ENCODE peak calls at places on chromosomes 2 and 18, in six cellular contexts. S, W, U, I, P and H are unnamed samples.

GRCh38 chr2:225496548-225496947 is 97.0 kb downstream of the NYAP2 start:
- DNase-seq in S (no peak), W (no peak), U (no peak), I (no peak), P (no peak), H (no peak)

GRCh38 chr2:221166283-221166682 is 405.8 kb downstream of the EPHA4 start:
- DNase-seq in S (no peak), W (no peak), U (no peak), I (no peak), P (no peak), H (no peak)

GRCh38 chr2:22817197-22817596 is 567.8 kb upstream of the KLHL29 start:
- DNase-seq in S (peak; percentile 54), W (no peak), U (no peak), I (no peak), P (no peak), H (no peak)

GRCh38 chr2:158828378-158829136 is 33.4 kb downstream of the DAPL1 start:
- DNase-seq in S (peak; percentile 37), W (no peak), U (no peak), I (no peak), P (peak; percentile 77), H (no peak)

GRCh38 chr2:66574701-66575624 is 140.0 kb downstream of the MEIS1 start:
- DNase-seq in S (peak; percentile 56), W (peak; percentile 79), U (peak; percentile 89), I (peak; percentile 58), P (peak; percentile 88), H (no peak)

GRCh38 chr2:237754182-237754581 is 44.4 kb upstream of the RBM44 start:
- DNase-seq in S (no peak), W (no peak), U (no peak), I (no peak), P (peak; percentile 60), H (no peak)

GRCh38 chr2:239768907-239769573 is 256.1 kb downstream of the NDUFA10 start:
- DNase-seq in S (no peak), W (no peak), U (no peak), I (no peak), P (no peak), H (no peak)

GRCh38 chr18:38368886-38369285 is 803.3 kb upstream of the CELF4 start:
- DNase-seq in S (no peak), W (no peak), U (no peak), I (no peak), P (no peak), H (no peak)

GRCh38 chr2:19949071-19949470 is 40.8 kb downstream of the WDR35 start:
- DNase-seq in S (no peak), W (no peak), U (no peak), I (no peak), P (peak; percentile 59), H (no peak)

GRCh38 chr2:25617948-25618646 is 55.3 kb downstream of the DTNB start:
- DNase-seq in S (peak; percentile 52), W (no peak), U (no peak), I (no peak), P (peak; percentile 94), H (no peak)

GRCh38 chr2:200350796-200351195 is 44.3 kb downstream of the SPATS2L start:
- DNase-seq in S (no peak), W (no peak), U (no peak), I (no peak), P (peak; percentile 89), H (no peak)

GRCh38 chr2:161124186-161124585 is 36.0 kb upstream of the TANK start:
- DNase-seq in S (no peak), W (no peak), U (no peak), I (no peak), P (no peak), H (no peak)

GRCh38 chr18:36481201-36481657 is 183.7 kb downstream of the FHOD3 start:
- DNase-seq in S (no peak), W (no peak), U (no peak), I (no peak), P (no peak), H (no peak)

GRCh38 chr2:188527701-188528100 is 236.0 kb downstream of the GULP1 start:
- DNase-seq in S (no peak), W (no peak), U (no peak), I (no peak), P (no peak), H (no peak)

GRCh38 chr18:26327062-26327461 is 100.8 kb downstream of the TAF4B start:
- DNase-seq in S (peak; percentile 45), W (no peak), U (no peak), I (no peak), P (peak; percentile 3), H (no peak)

GRCh38 chr18:54004828-54005227 is 219.6 kb downstream of the MBD2 start:
- DNase-seq in S (no peak), W (no peak), U (peak; percentile 76), I (no peak), P (peak; percentile 19), H (peak; percentile 18)

GRCh38 chr2:148546270-148546669 is 98.3 kb upstream of the EPC2 start:
- DNase-seq in S (no peak), W (no peak), U (no peak), I (no peak), P (no peak), H (no peak)

GRCh38 chr2:60552096-60552850 is 1.2 kb downstream of the BCL11A start:
- DNase-seq in S (no peak), W (no peak), U (peak; percentile 81), I (no peak), P (peak; percentile 27), H (peak; percentile 26)

GRCh38 chr2:216551234-216551633 is 52.6 kb downstream of the RPL37A start:
- DNase-seq in S (no peak), W (no peak), U (no peak), I (no peak), P (peak; percentile 61), H (no peak)

GRCh38 chr2:202780514-202781021 is 91.0 kb downstream of the ICA1L start:
- DNase-seq in S (peak; percentile 91), W (no peak), U (no peak), I (no peak), P (peak; percentile 89), H (peak; percentile 78)

GRCh38 chr2:222900354-222900753 is 39.5 kb downstream of the ACSL3 start:
- DNase-seq in S (peak; percentile 50), W (no peak), U (no peak), I (no peak), P (peak; percentile 77), H (no peak)

GRCh38 chr2:96265349-96265839 is 403 bp downstream of the TMEM127 start:
- DNase-seq in S (no peak), W (peak; percentile 37), U (peak; percentile 85), I (peak; percentile 56), P (no peak), H (no peak)

GRCh38 chr2:193409951-193410350 is 1215.2 kb upstream of the TMEFF2 start:
- DNase-seq in S (no peak), W (no peak), U (no peak), I (no peak), P (no peak), H (no peak)

GRCh38 chr2:236176951-236177350 is 8.8 kb upstream of the GBX2 start:
- DNase-seq in S (no peak), W (no peak), U (peak; percentile 42), I (no peak), P (no peak), H (no peak)

GRCh38 chr2:101696272-101697123 is 1.0 kb upstream of the MAP4K4 start:
- DNase-seq in S (no peak), W (no peak), U (no peak), I (peak; percentile 65), P (no peak), H (no peak)

GRCh38 chr2:8259841-8260178 is 422.0 kb upstream of the ID2 start:
- DNase-seq in S (no peak), W (no peak), U (no peak), I (no peak), P (no peak), H (no peak)
- TF ChIP-seq CTCF in S (no peak), W (no peak), U (no peak), I (no peak), P (no peak), H (no peak)

DNA sequence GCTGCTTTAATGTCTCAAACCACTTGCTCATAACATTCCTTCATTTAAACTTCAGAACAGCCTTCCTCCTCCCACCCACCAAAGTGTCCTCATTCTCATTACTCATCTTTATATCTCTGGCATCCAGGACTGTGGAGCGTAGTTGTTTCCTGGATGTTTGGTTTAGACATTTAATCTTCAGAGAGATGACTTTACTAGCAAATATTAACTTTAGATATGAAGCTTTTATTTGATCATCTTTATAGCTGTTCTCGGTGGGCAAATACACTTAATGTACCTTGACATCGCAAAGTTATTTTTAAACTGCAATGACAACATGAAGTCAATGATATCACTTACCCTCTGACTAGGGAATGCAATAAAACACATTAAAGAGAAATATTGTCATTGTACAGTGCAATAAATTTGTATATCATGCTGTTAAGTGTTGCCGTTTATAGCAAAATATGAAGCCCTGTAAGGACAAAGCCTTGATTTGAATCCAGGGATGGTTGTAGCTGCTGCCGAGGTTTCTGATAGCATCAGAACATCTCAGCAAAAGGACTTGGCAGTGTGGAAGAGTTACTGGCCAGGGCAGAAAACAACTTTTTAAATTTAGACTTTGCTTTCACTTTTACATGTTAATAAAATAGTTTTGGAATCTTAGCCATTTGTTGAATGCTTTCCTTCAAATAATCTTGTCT is 4.6 kb upstream of the LAMA3 start:
- DNase-seq in S (no peak), W (peak; percentile 62), U (no peak), I (no peak), P (peak; percentile 42), H (no peak)
- H3K4me3 ChIP-seq in S (no peak overlapping the region), W (no peak overlapping the region), U (no peak overlapping the region), I (no peak overlapping the region), P (no peak overlapping the region), H (no peak overlapping the region)

GRCh38 chr2:57516740-57517340 is 529.8 kb upstream of the VRK2 start:
- DNase-seq in S (peak; percentile 51), W (peak; percentile 28), U (no peak), I (no peak), P (peak; percentile 42), H (peak; percentile 51)
- TF ChIP-seq CTCF in S (peak; percentile 86), W (peak; percentile 85), U (peak; percentile 79), I (peak; percentile 20), P (peak; percentile 23), H (peak; percentile 36)

GRCh38 chr2:72038524-72038923 is 109.1 kb downstream of the CYP26B1 start:
- DNase-seq in S (no peak), W (no peak), U (no peak), I (no peak), P (no peak), H (no peak)

GRCh38 chr2:72037322-72037721 is 110.3 kb downstream of the CYP26B1 start:
- DNase-seq in S (no peak), W (no peak), U (peak; percentile 50), I (no peak), P (peak; percentile 66), H (no peak)

GRCh38 chr2:72043985-72044384 is 103.7 kb downstream of the CYP26B1 start:
- DNase-seq in S (no peak), W (no peak), U (no peak), I (no peak), P (no peak), H (no peak)

GRCh38 chr2:72040629-72041403 is 106.8 kb downstream of the CYP26B1 start:
- DNase-seq in S (no peak), W (no peak), U (no peak), I (no peak), P (peak; percentile 96), H (no peak)

DNA sequence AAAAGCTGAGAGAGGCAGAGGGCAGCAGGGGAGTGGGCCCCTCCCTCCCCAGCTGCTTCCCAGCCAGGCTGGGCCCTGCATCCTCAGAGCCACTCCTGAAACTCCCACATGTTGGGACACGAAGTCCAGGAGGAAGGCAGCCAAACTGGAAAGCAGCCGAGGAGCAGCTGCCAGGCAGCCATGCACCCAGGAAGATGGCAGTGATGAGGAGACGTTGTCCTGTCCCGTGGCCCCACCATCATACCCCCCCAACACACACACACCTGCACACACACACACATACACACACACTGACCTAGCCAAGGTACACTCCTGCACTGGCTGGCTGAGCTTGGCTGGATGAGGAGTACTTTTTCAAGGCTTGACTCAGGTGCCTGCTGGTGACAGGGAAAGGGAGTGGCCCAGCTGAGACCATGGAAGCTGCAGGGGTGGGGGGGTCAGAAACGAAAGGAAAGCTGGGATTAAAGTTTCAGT is 106.0 kb downstream of the CYP26B1 start:
- DNase-seq in S (no peak), W (no peak), U (no peak), I (peak; percentile 26), P (peak; percentile 32), H (no peak)
- H3K4me3 ChIP-seq in S (no peak overlapping the region), W (no peak overlapping the region), U (no peak overlapping the region), I (no peak overlapping the region), P (no peak overlapping the region), H (no peak overlapping the region)